ENCODE peak calls at places on chromosomes 2 and 18, in six cellular contexts. T, R, L, V, I and A are unnamed samples.
A peak's percentile ranks its signal among the peaks of the same experiment; 100 is the strongest.

GRCh38 chr2:45004569-45005181 is 4.6 kb downstream of the SIX2 start:
- DNase-seq in T (no peak), R (no peak), L (no peak), V (no peak), I (no peak), A (no peak)

GRCh38 chr18:8701546-8702118 is 3.7 kb upstream of the MTCL1 start:
- DNase-seq in T (no peak), R (no peak), L (peak; percentile 65), V (no peak), I (no peak), A (no peak)

GRCh38 chr2:55965276-55965675 is 41.7 kb upstream of the EFEMP1 start:
- DNase-seq in T (no peak), R (no peak), L (no peak), V (no peak), I (no peak), A (no peak)

GRCh38 chr2:219071189-219071816 is 10.6 kb upstream of the IHH start:
- DNase-seq in T (no peak), R (no peak), L (peak; percentile 77), V (no peak), I (no peak), A (no peak)

GRCh38 chr2:66573412-66573811 is 138.5 kb downstream of the MEIS1 start:
- DNase-seq in T (no peak), R (no peak), L (peak; percentile 75), V (no peak), I (no peak), A (no peak)

GRCh38 chr2:138830547-138830946 is 50.4 kb upstream of the NXPH2 start:
- DNase-seq in T (no peak), R (no peak), L (peak; percentile 33), V (no peak), I (no peak), A (no peak)

GRCh38 chr2:74772071-74772470 is 61.9 kb upstream of the HK2 start:
- DNase-seq in T (no peak), R (no peak), L (no peak), V (no peak), I (no peak), A (no peak)

GRCh38 chr18:67135981-67136380 is 380.5 kb downstream of the DSEL start:
- DNase-seq in T (no peak), R (no peak), L (peak; percentile 19), V (no peak), I (no peak), A (no peak)

GRCh38 chr2:119440873-119441272 is 9.2 kb downstream of the TMEM37 start:
- DNase-seq in T (no peak), R (no peak), L (no peak), V (no peak), I (no peak), A (no peak)

GRCh38 chr2:9440058-9440727 is 16.7 kb downstream of the CPSF3 start:
- DNase-seq in T (no peak), R (no peak), L (peak; percentile 60), V (no peak), I (no peak), A (no peak)

GRCh38 chr2:27494284-27494943 is 586 bp downstream of the FNDC4 start:
- DNase-seq in T (no peak), R (no peak), L (no peak), V (no peak), I (no peak), A (no peak)

GRCh38 chr18:10270160-10270571 is 184.3 kb upstream of the APCDD1 start:
- DNase-seq in T (no peak), R (no peak), L (peak; percentile 10), V (no peak), I (no peak), A (no peak)

GRCh38 chr18:42275949-42276730 is 321.1 kb downstream of the PIK3C3 start:
- DNase-seq in T (no peak), R (no peak), L (no peak), V (no peak), I (no peak), A (no peak)

GRCh38 chr18:427005-427404 is 73.5 kb downstream of the COLEC12 start:
- DNase-seq in T (no peak), R (no peak), L (no peak), V (no peak), I (no peak), A (no peak)

GRCh38 chr18:76610933-76611749 is 116.1 kb upstream of the ZNF516 start:
- DNase-seq in T (no peak), R (no peak), L (peak; percentile 81), V (no peak), I (no peak), A (no peak)

GRCh38 chr2:98502556-98503335 is 58.1 kb downstream of the INPP4A start:
- DNase-seq in T (no peak), R (no peak), L (peak; percentile 41), V (no peak), I (no peak), A (no peak)

GRCh38 chr2:42794271-42795046 is 2.1 kb upstream of the HAAO start:
- DNase-seq in T (peak; percentile 27), R (no peak), L (no peak), V (no peak), I (no peak), A (no peak)

GRCh38 chr2:215680605-215681598 is 245.0 kb upstream of the FN1 start:
- DNase-seq in T (no peak), R (no peak), L (peak; percentile 75), V (peak; percentile 63), I (no peak), A (no peak)

GRCh38 chr2:19059076-19059475 is 299.3 kb downstream of the OSR1 start:
- DNase-seq in T (no peak), R (no peak), L (peak; percentile 90), V (no peak), I (no peak), A (no peak)

GRCh38 chr18:48035556-48035860 is 105.0 kb upstream of the SMAD2 start:
- DNase-seq in T (no peak), R (no peak), L (no peak), V (no peak), I (no peak), A (no peak)

GRCh38 chr18:57913686-57914085 is 110.6 kb upstream of the ATP8B1 start:
- DNase-seq in T (no peak), R (no peak), L (no peak), V (no peak), I (no peak), A (no peak)

GRCh38 chr2:150468350-150468960 is 19.0 kb downstream of the RND3 start:
- DNase-seq in T (no peak), R (no peak), L (no peak), V (no peak), I (no peak), A (no peak)

GRCh38 chr2:96501886-96502810 is 3.0 kb downstream of the NEURL3 start:
- DNase-seq in T (no peak), R (no peak), L (no peak), V (no peak), I (no peak), A (no peak)

GRCh38 chr2:25032094-25032493 is 9.8 kb upstream of the EFR3B start:
- DNase-seq in T (no peak), R (no peak), L (peak; percentile 29), V (no peak), I (no peak), A (no peak)

GRCh38 chr2:15638720-15639119 is 47.1 kb downstream of the DDX1 start:
- DNase-seq in T (no peak), R (no peak), L (peak; percentile 72), V (no peak), I (no peak), A (no peak)

GRCh38 chr2:66851449-66851872 is 416.5 kb downstream of the MEIS1 start:
- DNase-seq in T (no peak), R (no peak), L (peak; percentile 68), V (no peak), I (no peak), A (no peak)

GRCh38 chr2:160278889-160279196 is 78.8 kb upstream of the ITGB6 start:
- DNase-seq in T (no peak), R (no peak), L (no peak), V (no peak), I (no peak), A (no peak)
- TF ChIP-seq CTCF in T (peak; percentile 56), R (no peak), L (peak; percentile 49), V (peak; percentile 27), I (no peak), A (peak; percentile 54)

GRCh38 chr2:145751155-145751554 is 1231.2 kb upstream of the ZEB2 start:
- DNase-seq in T (no peak), R (no peak), L (no peak), V (no peak), I (no peak), A (no peak)
- TF ChIP-seq CTCF in T (no peak), R (no peak), L (no peak), V (no peak), I (no peak), A (no peak)

GRCh38 chr2:6846967-6847695 is 18.6 kb downstream of the CMPK2 start:
- DNase-seq in T (no peak), R (no peak), L (no peak), V (no peak), I (no peak), A (no peak)
- TF ChIP-seq CTCF in T (no peak), R (no peak), L (no peak), V (no peak), I (no peak), A (no peak)

DNA sequence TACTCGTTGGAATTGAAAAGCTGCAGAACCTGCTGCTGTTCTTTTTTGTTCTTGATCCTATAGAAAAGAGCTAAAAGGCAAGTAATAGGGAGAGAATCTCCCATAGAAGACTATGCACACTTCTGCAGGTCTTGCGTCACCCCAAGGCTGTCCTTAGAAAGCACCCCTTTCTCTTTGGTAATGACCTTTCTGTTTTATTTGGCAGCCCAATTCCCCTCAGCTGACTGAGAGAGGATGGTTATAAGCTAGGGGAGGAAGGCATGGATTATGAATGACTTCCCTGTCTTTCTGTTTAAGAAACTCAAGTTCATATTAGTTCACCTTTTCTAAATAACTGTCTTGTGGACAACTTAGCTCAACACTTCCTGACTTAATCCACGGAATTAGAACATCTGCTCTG is 122.9 kb downstream of the TXNL1 start:
- DNase-seq in T (no peak), R (no peak), L (no peak), V (no peak), I (no peak), A (no peak)
- TF ChIP-seq CTCF in T (no peak), R (no peak), L (no peak), V (no peak), I (no peak), A (no peak)

GRCh38 chr2:130963849-130964793 is 127.4 kb downstream of the ARHGEF4 start:
- DNase-seq in T (peak; percentile 38), R (no peak), L (peak; percentile 45), V (no peak), I (peak; percentile 40), A (peak; percentile 60)
- TF ChIP-seq CTCF in T (peak; percentile 65), R (no peak), L (peak; percentile 44), V (no peak), I (peak; percentile 9), A (peak; percentile 74)

GRCh38 chr18:46214435-46214834 is 110.2 kb downstream of the HAUS1 start:
- DNase-seq in T (no peak), R (no peak), L (no peak), V (no peak), I (no peak), A (no peak)

GRCh38 chr18:46212398-46212797 is 108.2 kb downstream of the HAUS1 start:
- DNase-seq in T (no peak), R (no peak), L (no peak), V (no peak), I (no peak), A (no peak)

GRCh38 chr18:46211816-46212215 is 107.6 kb downstream of the HAUS1 start:
- DNase-seq in T (no peak), R (no peak), L (no peak), V (no peak), I (peak; percentile 27), A (no peak)

GRCh38 chr18:46215902-46216723 is 111.9 kb downstream of the HAUS1 start:
- DNase-seq in T (no peak), R (no peak), L (peak; percentile 20), V (no peak), I (no peak), A (no peak)

GRCh38 chr18:46213295-46213694 is 109.1 kb downstream of the HAUS1 start:
- DNase-seq in T (no peak), R (no peak), L (peak; percentile 31), V (no peak), I (peak; percentile 53), A (no peak)
- TF ChIP-seq CTCF in T (peak; percentile 61), R (peak; percentile 75), L (peak; percentile 36), V (peak; percentile 69), I (peak; percentile 43), A (peak; percentile 54)